ENCODE peak calls at places on chromosomes 6 and 20, in ten cellular contexts. M is stimulated activated CD4-positive, alpha-beta T cell treated with anti-CD3 and anti-CD28 coated beads, Interleukin-2, amount 100 ng/mL, for 48 hours; H is activated naive CD4-positive, alpha-beta T cell treated with Interleukin-2 at 50 U/mL for 16 hours; F is astrocyte of the spinal cord; A is GM03348; Y is choroid plexus epithelial cell; L is ELF-1; C is esophagus squamous epithelium; U is stimulated activated CD8-positive, alpha-beta memory T cell treated with anti-CD3 and anti-CD28 coated beads, Interleukin-7, amount 100 ng/mL, for 4 hours; W is naive thymus-derived CD4-positive, alpha-beta T cell. J is an unnamed sample.

GRCh38 chr6:2480267-2480966 is 235.0 kb upstream of the GMDS start:
- DNase-seq in L (no peak), F (no peak), Y (peak), H (no peak), M (no peak), W (no peak), U (no peak), A (no peak), C (no peak), J (no peak)

GRCh38 chr6:11292837-11293236 is 60.4 kb upstream of the NEDD9 start:
- DNase-seq in Y (no peak), A (no peak), C (no peak), W (no peak), L (no peak), H (no peak), U (no peak), F (no peak), M (no peak), J (no peak)

GRCh38 chr6:151269318-151269995 is 29.7 kb downstream of the AKAP12 start:
- DNase-seq in Y (peak), C (no peak), L (no peak), W (no peak), A (peak), U (no peak), F (no peak), H (no peak), M (no peak), J (no peak)

GRCh38 chr6:169251822-169252804 is 1.5 kb downstream of the THBS2 start:
- DNase-seq in Y (no peak), H (no peak), U (no peak), F (no peak), M (no peak), W (no peak), C (no peak), A (peak), L (peak), J (no peak)

GRCh38 chr6:17899491-17899890 is 87.9 kb downstream of the KIF13A start:
- DNase-seq in A (no peak), Y (no peak), L (no peak), U (no peak), C (no peak), H (no peak), M (no peak), F (no peak), W (no peak), J (no peak)

GRCh38 chr6:6610031-6610591 is 21.6 kb downstream of the LY86 start:
- DNase-seq in C (no peak), L (no peak), A (no peak), W (peak), Y (no peak), H (peak), M (no peak), U (peak), F (no peak), J (no peak)

GRCh38 chr6:74577619-74578018 is 628.2 kb downstream of the COL12A1 start:
- DNase-seq in A (no peak), L (no peak), Y (no peak), M (no peak), U (no peak), H (no peak), W (no peak), C (no peak), F (no peak), J (no peak)

GRCh38 chr20:23085415-23086055 is 589 bp downstream of the CD93 start:
- DNase-seq in Y (no peak), F (no peak), A (no peak), L (no peak), M (no peak), U (no peak), C (no peak), H (no peak), W (no peak), J (no peak)

GRCh38 chr6:75065524-75065923 is 140.3 kb downstream of the COL12A1 start:
- DNase-seq in U (no peak), Y (peak), C (no peak), F (peak), M (no peak), L (peak), H (no peak), A (no peak), W (no peak), J (no peak)

GRCh38 chr20:24736131-24736843 is 212.8 kb upstream of the CST7 start:
- DNase-seq in F (peak), M (no peak), A (no peak), Y (no peak), L (no peak), C (no peak), U (no peak), H (no peak), W (no peak), J (no peak)

GRCh38 chr6:157029980-157030690 is 253.0 kb downstream of the ARID1B start:
- DNase-seq in A (no peak), M (no peak), F (no peak), H (no peak), U (no peak), L (no peak), C (no peak), W (no peak), Y (no peak), J (no peak)

GRCh38 chr20:24672886-24673677 is 203.7 kb downstream of the SYNDIG1 start:
- DNase-seq in C (no peak), A (peak), U (no peak), Y (peak), H (no peak), W (no peak), L (peak), F (peak), M (no peak), J (no peak)

GRCh38 chr6:43812850-43813584 is 43.0 kb downstream of the VEGFA start:
- DNase-seq in A (no peak), U (peak), M (no peak), F (no peak), H (no peak), W (no peak), Y (peak), L (no peak), C (no peak), J (no peak)

GRCh38 chr6:105326838-105327745 is 75.8 kb downstream of the PREP start:
- DNase-seq in U (no peak), M (no peak), F (peak), C (no peak), Y (peak), L (no peak), H (no peak), A (peak), W (no peak), J (no peak)

GRCh38 chr6:75755704-75756103 is 6.7 kb downstream of the MYO6 start:
- DNase-seq in Y (peak), C (no peak), W (no peak), M (no peak), U (no peak), L (no peak), H (no peak), F (no peak), A (no peak), J (no peak)

GRCh38 chr6:132333639-132334516 is 67.4 kb downstream of the MOXD1 start:
- DNase-seq in W (no peak), H (no peak), F (peak), M (no peak), Y (peak), L (peak), U (no peak), A (peak), C (no peak), J (no peak)

GRCh38 chr6:122977180-122977579 is 18.9 kb upstream of the CLVS2 start:
- DNase-seq in L (no peak), U (no peak), W (no peak), F (no peak), M (no peak), Y (no peak), H (no peak), A (no peak), C (no peak), J (no peak)

GRCh38 chr6:33249732-33250625 is 21.7 kb downstream of the VPS52 start:
- DNase-seq in H (no peak), C (no peak), M (no peak), A (peak), W (no peak), F (peak), Y (peak), L (peak), U (no peak), J (peak)

GRCh38 chr6:72553531-72554202 is 68.2 kb upstream of the KCNQ5 start:
- DNase-seq in C (no peak), Y (peak), A (peak), H (no peak), F (peak), M (no peak), W (no peak), L (no peak), U (no peak), J (no peak)

GRCh38 chr20:63220696-63221399 is 4.9 kb upstream of the YTHDF1 start:
- DNase-seq in L (no peak), W (no peak), A (no peak), H (no peak), C (no peak), U (no peak), Y (no peak), M (no peak), F (no peak), J (no peak)

GRCh38 chr20:38805958-38806854 is 709 bp downstream of the PPP1R16B start:
- DNase-seq in W (peak), H (peak), F (no peak), U (no peak), C (no peak), A (peak), L (no peak), Y (no peak), M (peak), J (peak)

J was measured in effector CD8-positive, alpha-beta T cell.